ENCODE peak calls at places on chromosomes 16 and 17, in six cellular contexts. T is occipital lobe, J is Kasumi-1, P is ACHN, Y is transverse colon, H is upper lobe of right lung. B is an unnamed sample.

GRCh38 chr16:9027070-9027799 is 63.5 kb upstream of the USP7 start:
- DNase-seq in T (no peak), J (no peak), P (no peak), Y (no peak), H (no peak), B (no peak)

GRCh38 chr17:31564883-31565297 is 173.4 kb downstream of the RAB11FIP4 start:
- DNase-seq in T (no peak), J (peak), P (peak), Y (no peak), H (no peak), B (no peak)

GRCh38 chr16:88759245-88759975 is 25.6 kb downstream of the PIEZO1 start:
- DNase-seq in T (no peak), J (peak), P (no peak), Y (peak), H (peak), B (no peak)

GRCh38 chr16:51431517-51432241 is 280.6 kb upstream of the SALL1 start:
- DNase-seq in T (peak), J (no peak), P (peak), Y (peak), H (no peak), B (no peak)

GRCh38 chr16:89733322-89733721 is 12.0 kb downstream of the ZNF276 start:
- DNase-seq in T (no peak), J (no peak), P (no peak), Y (no peak), H (no peak), B (no peak)

GRCh38 chr17:76594676-76595075 is 9.0 kb upstream of the ST6GALNAC2 start:
- DNase-seq in T (no peak), J (no peak), P (no peak), Y (no peak), H (no peak), B (no peak)

GRCh38 chr17:3818786-3819185 is 17.8 kb upstream of the ITGAE start:
- DNase-seq in T (no peak), J (no peak), P (peak), Y (no peak), H (no peak), B (no peak)

GRCh38 chr17:82767041-82767754 is 15.3 kb downstream of the TBCD start:
- DNase-seq in T (peak), J (peak), P (peak), Y (peak), H (no peak), B (peak)

GRCh38 chr16:50261160-50261706 is 5.1 kb upstream of the ADCY7 start:
- DNase-seq in T (no peak), J (no peak), P (no peak), Y (no peak), H (peak), B (no peak)

GRCh38 chr16:31181102-31181830 is 1.3 kb downstream of the FUS start:
- DNase-seq in T (no peak), J (no peak), P (peak), Y (peak), H (peak), B (no peak)

GRCh38 chr17:66971730-66972441 is 7.4 kb downstream of the CACNG4 start:
- DNase-seq in T (no peak), J (no peak), P (no peak), Y (no peak), H (no peak), B (no peak)

GRCh38 chr16:69761983-69762842 is at the start of gene WWP2:
- DNase-seq in T (peak), J (peak), P (peak), Y (peak), H (peak), B (peak)

GRCh38 chr16:17340804-17341203 is 130.0 kb downstream of the XYLT1 start:
- DNase-seq in T (no peak), J (no peak), P (no peak), Y (no peak), H (no peak), B (no peak)